ENCODE peak calls at places on chromosomes 4 and X, in ten cellular contexts. Q, Z, A, E, H, S, X, U, M and G are unnamed samples.

GRCh38 chrX:132017431-132018185 is 5.5 kb upstream of the STK26 start:
- DNase-seq in Q (no peak), Z (no peak), A (no peak), E (no peak), H (no peak), S (no peak), X (no peak), U (no peak), M (no peak), G (no peak)

GRCh38 chr4:114558446-114559020 is 40.1 kb upstream of the UGT8 start:
- DNase-seq in Q (no peak), Z (no peak), A (no peak), E (no peak), H (no peak), S (no peak), X (no peak), U (no peak), M (peak; percentile 75), G (no peak)

GRCh38 chr4:4792516-4792915 is 66.9 kb upstream of the MSX1 start:
- DNase-seq in Q (no peak), Z (no peak), A (no peak), E (no peak), H (no peak), S (no peak), X (no peak), U (no peak), M (no peak), G (no peak)

GRCh38 chrX:136210243-136210642 is 41.0 kb downstream of the MAP7D3 start:
- DNase-seq in Q (no peak), Z (no peak), A (no peak), E (no peak), H (no peak), S (no peak), X (no peak), U (no peak), M (no peak), G (no peak)

GRCh38 chr4:40553995-40554394 is 75.7 kb downstream of the RBM47 start:
- DNase-seq in Q (no peak), Z (no peak), A (no peak), E (no peak), H (no peak), S (peak; percentile 24), X (no peak), U (no peak), M (no peak), G (peak; percentile 67)

GRCh38 chr4:124111922-124112321 is 600.6 kb downstream of the ANKRD50 start:
- DNase-seq in Q (no peak), Z (no peak), A (no peak), E (no peak), H (no peak), S (no peak), X (no peak), U (peak; percentile 53), M (peak; percentile 76), G (no peak)

GRCh38 chrX:2547746-2548145 is 47.0 kb upstream of the DHRSX start:
- DNase-seq in Q (no peak), Z (no peak), A (no peak), E (no peak), H (no peak), S (no peak), X (no peak), U (no peak), M (no peak), G (no peak)

GRCh38 chr4:176470671-176471070 is 150.9 kb downstream of the SPCS3 start:
- DNase-seq in Q (no peak), Z (no peak), A (no peak), E (no peak), H (no peak), S (no peak), X (no peak), U (no peak), M (no peak), G (no peak)

GRCh38 chrX:41238543-41238942 is 95.4 kb upstream of the DDX3X start:
- DNase-seq in Q (no peak), Z (no peak), A (no peak), E (no peak), H (no peak), S (no peak), X (no peak), U (peak; percentile 14), M (peak; percentile 54), G (no peak)

DNA sequence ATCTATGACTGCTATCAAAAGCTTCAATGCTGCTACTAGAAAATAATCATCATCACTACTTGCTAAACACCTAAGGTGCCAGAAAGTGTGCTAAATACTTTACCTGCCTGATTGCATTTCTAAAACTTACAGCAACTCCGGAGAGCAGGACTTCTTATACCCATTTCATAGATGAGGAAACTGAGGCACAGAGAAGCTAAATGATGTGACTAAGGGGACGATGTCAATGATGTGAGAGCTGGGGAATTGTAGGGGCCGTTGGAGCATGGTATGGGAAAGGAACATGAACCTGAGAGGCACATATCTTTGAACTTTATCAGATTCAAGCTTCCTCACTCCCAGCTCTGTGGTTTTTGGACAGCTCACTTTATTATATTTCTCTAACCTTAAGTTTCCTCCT is 38.7 kb downstream of the CCKAR start:
- DNase-seq in Q (no peak), Z (no peak), A (no peak), E (no peak), H (no peak), S (no peak), X (no peak), U (no peak), M (no peak), G (no peak)
- H3K4me1 ChIP-seq in Q (no peaks in the 10 kb centered on the region), Z (peaks cover 2% of the 10 kb centered on the region), A (no peaks in the 10 kb centered on the region), E (no peaks in the 10 kb centered on the region), H (no peaks in the 10 kb centered on the region), S (no peaks in the 10 kb centered on the region), X (no peaks in the 10 kb centered on the region), U (no peaks in the 10 kb centered on the region), M (peaks cover 3% of the 10 kb centered on the region), G (no peaks in the 10 kb centered on the region)

GRCh38 chr4:14915018-14915417 is 87.3 kb upstream of the CPEB2 start:
- DNase-seq in Q (no peak), Z (no peak), A (no peak), E (no peak), H (no peak), S (no peak), X (no peak), U (peak; percentile 18), M (no peak), G (no peak)

GRCh38 chr4:14910411-14910810 is 91.9 kb upstream of the CPEB2 start:
- DNase-seq in Q (no peak), Z (no peak), A (no peak), E (no peak), H (no peak), S (no peak), X (no peak), U (no peak), M (no peak), G (no peak)

GRCh38 chr4:14908635-14909034 is 93.6 kb upstream of the CPEB2 start:
- DNase-seq in Q (no peak), Z (no peak), A (no peak), E (no peak), H (peak; percentile 13), S (no peak), X (no peak), U (no peak), M (no peak), G (no peak)

GRCh38 chr4:14916554-14917304 is 85.6 kb upstream of the CPEB2 start:
- DNase-seq in Q (no peak), Z (no peak), A (no peak), E (no peak), H (peak; percentile 65), S (peak; percentile 24), X (no peak), U (peak; percentile 93), M (peak; percentile 51), G (no peak)

GRCh38 chr4:14912426-14912825 is 89.9 kb upstream of the CPEB2 start:
- DNase-seq in Q (no peak), Z (no peak), A (no peak), E (no peak), H (no peak), S (no peak), X (no peak), U (no peak), M (no peak), G (no peak)
- H3K27ac ChIP-seq in Q (no peak overlapping the region), Z (no peak overlapping the region), A (no peak overlapping the region), E (no peak overlapping the region), H (no peak overlapping the region), S (no peak overlapping the region), X (no peak overlapping the region), U (no peak overlapping the region), M (no peak overlapping the region), G (no peak overlapping the region)

GRCh38 chr4:88731359-88731758 is 33.7 kb upstream of the NAP1L5 start:
- DNase-seq in Q (no peak), Z (no peak), A (no peak), E (no peak), H (no peak), S (no peak), X (no peak), U (no peak), M (no peak), G (no peak)

GRCh38 chr4:88730811-88731210 is 33.2 kb upstream of the NAP1L5 start:
- DNase-seq in Q (no peak), Z (no peak), A (no peak), E (no peak), H (no peak), S (no peak), X (no peak), U (no peak), M (no peak), G (no peak)

GRCh38 chr4:88735554-88735953 is 37.9 kb upstream of the NAP1L5 start:
- DNase-seq in Q (no peak), Z (no peak), A (no peak), E (no peak), H (no peak), S (no peak), X (no peak), U (no peak), M (no peak), G (no peak)

GRCh38 chr4:88734403-88734949 is 36.8 kb upstream of the NAP1L5 start:
- DNase-seq in Q (no peak), Z (no peak), A (no peak), E (no peak), H (no peak), S (no peak), X (no peak), U (no peak), M (no peak), G (no peak)

DNA sequence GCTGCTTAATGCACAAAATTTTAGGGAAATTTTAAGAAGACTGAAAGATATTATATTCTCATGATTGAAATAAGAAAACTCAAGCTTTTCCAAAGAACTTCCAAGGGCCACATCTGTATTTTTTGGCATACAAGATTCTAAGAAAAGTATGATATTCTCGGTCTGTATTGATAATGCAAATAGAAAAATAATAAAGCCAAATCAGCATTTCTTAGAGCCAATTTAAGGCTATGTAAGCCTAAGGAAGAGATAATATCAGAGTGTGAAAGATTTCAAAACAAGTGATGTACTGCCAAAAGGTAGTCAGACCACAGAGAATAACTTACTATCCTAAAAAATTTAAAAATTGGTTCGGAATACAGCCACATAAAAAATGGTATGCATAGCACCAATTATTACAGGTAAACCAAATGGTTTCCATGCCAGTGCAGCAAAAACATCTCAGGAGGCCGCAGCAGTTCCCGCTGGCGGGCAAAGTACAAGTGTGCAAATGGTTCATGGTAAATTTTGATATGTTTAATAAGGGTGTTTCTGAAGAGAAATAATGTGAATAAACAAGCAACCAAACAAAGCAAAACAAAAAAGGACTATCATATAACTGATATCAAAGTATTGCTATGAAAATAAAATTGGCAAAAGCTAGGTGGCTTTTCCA is 35.2 kb upstream of the NAP1L5 start:
- DNase-seq in Q (no peak), Z (no peak), A (no peak), E (no peak), H (no peak), S (no peak), X (no peak), U (no peak), M (no peak), G (no peak)
- H3K4me1 ChIP-seq in Q (peaks cover 49% of the 10 kb centered on the region), Z (peaks cover 12% of the 10 kb centered on the region), A (peaks cover 46% of the 10 kb centered on the region), E (no peaks in the 10 kb centered on the region), H (no peaks in the 10 kb centered on the region), S (peaks cover 25% of the 10 kb centered on the region), X (peaks cover 1% of the 10 kb centered on the region), U (no peaks in the 10 kb centered on the region), M (no peaks in the 10 kb centered on the region), G (peaks cover 8% of the 10 kb centered on the region)

GRCh38 chr4:80266902-80267380 is 477 bp downstream of the FGF5 start:
- DNase-seq in Q (no peak), Z (no peak), A (no peak), E (peak; percentile 16), H (no peak), S (no peak), X (no peak), U (no peak), M (peak; percentile 50), G (no peak)
- H3K27ac ChIP-seq in Q (no peak overlapping the region), Z (no peak overlapping the region), A (no peak overlapping the region), E (no peak overlapping the region), H (no peak overlapping the region), S (peak overlapping the region; percentile 51), X (no peak overlapping the region), U (peak overlapping the region; percentile 70), M (no peak overlapping the region), G (no peak overlapping the region)